ENCODE peak calls at places on chromosomes 16 and 17, in six cellular contexts. K is anterior cingulate cortex; U is ELR; B is stimulated activated CD8-positive, alpha-beta memory T cell treated with anti-CD3 and anti-CD28 coated beads, Interleukin-4, amount 100 ng/mL, for 4 hours; Y is activated gamma-delta T cell treated with Interleukin-2 at 50 U/mL for 16 hours; S is tibial artery. A is an unnamed sample.

GRCh38 chr17:27457405-27457730 is 1.1 kb downstream of the KSR1 start:
- DNase-seq in K (no peak), U (no peak), B (no peak), Y (no peak), S (no peak), A (peak; percentile 86)

GRCh38 chr17:8121531-8122390 is 2.1 kb downstream of the HES7 start:
- DNase-seq in K (peak; percentile 76), U (peak; percentile 86), B (no peak), Y (no peak), S (no peak), A (peak; percentile 87)

GRCh38 chr17:42843358-42843934 is 934 bp upstream of the AOC2 start:
- DNase-seq in K (peak; percentile 31), U (peak; percentile 78), B (no peak), Y (no peak), S (no peak), A (peak; percentile 95)

GRCh38 chr16:19223235-19223847 is 55.3 kb downstream of the SYT17 start:
- DNase-seq in K (no peak), U (peak; percentile 42), B (no peak), Y (no peak), S (no peak), A (no peak)

GRCh38 chr16:74698220-74698619 is 2.4 kb downstream of the MLKL start:
- DNase-seq in K (no peak), U (peak; percentile 41), B (no peak), Y (no peak), S (no peak), A (peak; percentile 58)

GRCh38 chr16:3503513-3503912 is 2.7 kb downstream of the CLUAP1 start:
- DNase-seq in K (no peak), U (no peak), B (peak; percentile 35), Y (peak; percentile 50), S (peak; percentile 25), A (no peak)

GRCh38 chr17:16886655-16887322 is 85.1 kb downstream of the TNFRSF13B start:
- DNase-seq in K (no peak), U (no peak), B (no peak), Y (no peak), S (no peak), A (no peak)

GRCh38 chr16:69404275-69404805 is 18.5 kb upstream of the TERF2 start:
- DNase-seq in K (no peak), U (peak; percentile 35), B (no peak), Y (no peak), S (no peak), A (no peak)

GRCh38 chr17:47621293-47622178 is 28.2 kb upstream of the KPNB1 start:
- DNase-seq in K (peak; percentile 39), U (peak; percentile 99), B (no peak), Y (no peak), S (peak; percentile 70), A (peak; percentile 77)

GRCh38 chr16:31880322-31880979 is 6.8 kb downstream of the ZNF267 start:
- DNase-seq in K (no peak), U (peak; percentile 78), B (no peak), Y (peak; percentile 42), S (no peak), A (peak; percentile 67)

GRCh38 chr17:57257213-57257873 is 1.0 kb downstream of the MSI2 start:
- DNase-seq in K (no peak), U (peak; percentile 31), B (no peak), Y (peak; percentile 22), S (no peak), A (no peak)

GRCh38 chr16:2976201-2976600 is 4.0 kb downstream of the PKMYT1 start:
- DNase-seq in K (no peak), U (no peak), B (no peak), Y (no peak), S (no peak), A (no peak)

GRCh38 chr17:28125530-28126382 is 83.3 kb downstream of the NLK start:
- DNase-seq in K (no peak), U (no peak), B (no peak), Y (no peak), S (no peak), A (no peak)

GRCh38 chr17:28384281-28385036 is 13.0 kb downstream of the SARM1 start:
- DNase-seq in K (no peak), U (no peak), B (peak; percentile 29), Y (peak; percentile 53), S (peak; percentile 80), A (no peak)

GRCh38 chr16:22322741-22323140 is 25.5 kb downstream of the POLR3E start:
- DNase-seq in K (no peak), U (no peak), B (no peak), Y (no peak), S (no peak), A (peak; percentile 51)

GRCh38 chr17:69913241-69914015 is 161.6 kb upstream of the KCNJ16 start:
- DNase-seq in K (no peak), U (no peak), B (no peak), Y (no peak), S (no peak), A (no peak)

GRCh38 chr17:39700148-39700987 is 504 bp downstream of the ERBB2 start:
- DNase-seq in K (no peak), U (peak; percentile 46), B (no peak), Y (no peak), S (peak; percentile 69), A (peak; percentile 97)

GRCh38 chr16:49492090-49492801 is 118.6 kb downstream of the C16orf78 start:
- DNase-seq in K (peak; percentile 24), U (no peak), B (no peak), Y (peak; percentile 32), S (peak; percentile 69), A (peak; percentile 97)

GRCh38 chr17:56819431-56820145 is 14.1 kb downstream of the C17orf67 start:
- DNase-seq in K (peak; percentile 42), U (peak; percentile 87), B (peak; percentile 30), Y (peak; percentile 71), S (no peak), A (peak; percentile 90)

GRCh38 chr17:77186141-77186604 is 45.4 kb downstream of the SEC14L1 start:
- DNase-seq in K (peak; percentile 33), U (no peak), B (no peak), Y (peak; percentile 33), S (no peak), A (no peak)

GRCh38 chr16:48212033-48212432 is 32.1 kb upstream of the LONP2 start:
- DNase-seq in K (no peak), U (peak; percentile 24), B (no peak), Y (no peak), S (peak; percentile 48), A (no peak)

GRCh38 chr16:19804538-19805323 is 79.9 kb downstream of the GPRC5B start:
- DNase-seq in K (no peak), U (no peak), B (no peak), Y (no peak), S (peak; percentile 73), A (no peak)

GRCh38 chr17:82373731-82374625 is 2.4 kb downstream of the UTS2R start:
- DNase-seq in K (no peak), U (no peak), B (no peak), Y (no peak), S (no peak), A (peak; percentile 70)

GRCh38 chr17:20989991-20990855 is 52.6 kb downstream of the USP22 start:
- DNase-seq in K (no peak), U (no peak), B (no peak), Y (no peak), S (peak; percentile 49), A (no peak)

GRCh38 chr17:32283745-32284207 is 18.1 kb downstream of the RHBDL3 start:
- DNase-seq in K (no peak), U (peak; percentile 53), B (no peak), Y (no peak), S (no peak), A (peak; percentile 91)

GRCh38 chr16:57620316-57621231 is 7.9 kb upstream of the ADGRG1 start:
- DNase-seq in K (no peak), U (no peak), B (no peak), Y (no peak), S (peak; percentile 55), A (peak; percentile 57)

GRCh38 chr16:70481929-70482536 is 27.6 kb downstream of the FCSK start:
- DNase-seq in K (no peak), U (peak; percentile 68), B (no peak), Y (no peak), S (no peak), A (peak; percentile 98)

GRCh38 chr16:70529051-70529777 is 5.6 kb downstream of the SF3B3 start:
- DNase-seq in K (no peak), U (peak; percentile 88), B (no peak), Y (no peak), S (no peak), A (peak; percentile 88)

A was measured in osteoblast.